ENCODE peak calls at places on chromosomes 6 and 20, in four cellular contexts. Y is K562, U is HL-60, D is GM12878. C is an unnamed sample.

GRCh38 chr20:50153153-50153499 is 397 bp downstream of the PEDS1 start:
- DNase-seq in Y (peak; percentile 48), U (no peak), D (no peak), C (no peak)

GRCh38 chr6:14810021-14810420 is 435.8 kb upstream of the JARID2 start:
- DNase-seq in Y (no peak), U (no peak), D (no peak), C (no peak)

GRCh38 chr6:9140181-9140580 is 704.8 kb upstream of the SLC35B3 start:
- DNase-seq in Y (no peak), U (no peak), D (no peak), C (no peak)

GRCh38 chr6:158797331-158798202 is 21.6 kb downstream of the EZR start:
- DNase-seq in Y (no peak), U (no peak), D (no peak), C (no peak)

GRCh38 chr20:22821826-22822225 is 213.3 kb upstream of the SSTR4 start:
- DNase-seq in Y (no peak), U (no peak), D (no peak), C (no peak)

GRCh38 chr20:887137-887536 is 29.0 kb downstream of the ANGPT4 start:
- DNase-seq in Y (no peak), U (no peak), D (no peak), C (no peak)

GRCh38 chr20:63498950-63499332 is at the start of gene EEF1A2:
- DNase-seq in Y (peak; percentile 84), U (no peak), D (no peak), C (no peak)

GRCh38 chr6:1865585-1865984 is 255.9 kb downstream of the FOXC1 start:
- DNase-seq in Y (no peak), U (no peak), D (no peak), C (no peak)

GRCh38 chr6:16332175-16332542 is 93.8 kb downstream of the GMPR start:
- DNase-seq in Y (peak; percentile 91), U (peak; percentile 49), D (peak; percentile 78), C (peak; percentile 59)

GRCh38 chr6:53033764-53034163 is 31.4 kb upstream of the FBXO9 start:
- DNase-seq in Y (no peak), U (no peak), D (no peak), C (no peak)

GRCh38 chr20:57658447-57659130 is 38.4 kb upstream of the ZBP1 start:
- DNase-seq in Y (no peak), U (no peak), D (no peak), C (peak; percentile 13)

GRCh38 chr6:39755231-39755630 is 30.0 kb upstream of the KIF6 start:
- DNase-seq in Y (no peak), U (no peak), D (no peak), C (no peak)

GRCh38 chr6:15555101-15556038 is 107.5 kb downstream of the DTNBP1 start:
- DNase-seq in Y (no peak), U (no peak), D (no peak), C (no peak)

GRCh38 chr6:43644940-43645612 is at the start of gene RSPH9:
- DNase-seq in Y (no peak), U (no peak), D (no peak), C (peak; percentile 65)

GRCh38 chr6:108737594-108738546 is 110.4 kb upstream of the ARMC2 start:
- DNase-seq in Y (peak; percentile 84), U (no peak), D (no peak), C (no peak)

GRCh38 chr6:138592698-138593097 is 93.4 kb upstream of the NHSL1 start:
- DNase-seq in Y (no peak), U (no peak), D (peak; percentile 55), C (no peak)

GRCh38 chr6:26121141-26122004 is 34.1 kb downstream of the HFE start:
- DNase-seq in Y (peak; percentile 24), U (no peak), D (no peak), C (no peak)
- TF ChIP-seq SPI1 in Y (no peak), U (no peak), D (no peak), C (no peak)

GRCh38 chr6:137112067-137112355 is 61.4 kb downstream of the IL22RA2 start:
- DNase-seq in Y (no peak), U (no peak), D (no peak), C (no peak)
- TF ChIP-seq SPI1 in Y (no peak), U (no peak), D (no peak), C (no peak)

DNA sequence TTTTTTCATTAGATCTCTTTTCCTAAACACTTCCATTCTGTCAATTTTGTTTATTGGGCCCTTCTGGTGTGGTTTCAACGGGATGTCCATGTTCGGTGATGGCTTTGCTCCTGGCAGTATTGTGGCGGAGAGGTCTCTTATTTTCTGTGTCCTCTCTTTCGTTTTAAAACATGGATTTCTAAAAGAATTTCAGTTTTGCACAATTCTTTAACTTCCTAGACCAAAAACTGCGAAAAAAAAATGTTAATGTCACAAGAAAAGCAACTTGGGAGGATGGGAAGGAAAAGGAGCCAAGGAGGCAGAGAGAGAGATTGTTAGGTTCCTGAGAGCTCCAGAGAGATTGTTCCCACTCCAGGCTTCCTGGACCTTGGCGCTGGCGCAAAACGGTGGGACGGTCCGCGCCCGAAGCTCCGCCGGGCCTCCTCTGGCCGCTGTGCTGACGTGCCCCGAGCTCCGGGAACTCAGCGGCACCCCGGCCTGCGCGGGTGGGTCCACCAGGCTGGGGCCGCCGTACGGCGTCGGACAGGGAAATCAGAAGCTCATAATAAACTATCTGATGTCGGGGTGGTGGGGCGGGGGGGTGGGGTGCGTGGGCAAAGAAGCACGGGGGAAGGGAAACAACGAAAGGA is 887 bp upstream of the OLIG3 start:
- DNase-seq in Y (no peak), U (no peak), D (no peak), C (no peak)
- TF ChIP-seq SPI1 in Y (no peak), U (no peak), D (no peak), C (no peak)

DNA sequence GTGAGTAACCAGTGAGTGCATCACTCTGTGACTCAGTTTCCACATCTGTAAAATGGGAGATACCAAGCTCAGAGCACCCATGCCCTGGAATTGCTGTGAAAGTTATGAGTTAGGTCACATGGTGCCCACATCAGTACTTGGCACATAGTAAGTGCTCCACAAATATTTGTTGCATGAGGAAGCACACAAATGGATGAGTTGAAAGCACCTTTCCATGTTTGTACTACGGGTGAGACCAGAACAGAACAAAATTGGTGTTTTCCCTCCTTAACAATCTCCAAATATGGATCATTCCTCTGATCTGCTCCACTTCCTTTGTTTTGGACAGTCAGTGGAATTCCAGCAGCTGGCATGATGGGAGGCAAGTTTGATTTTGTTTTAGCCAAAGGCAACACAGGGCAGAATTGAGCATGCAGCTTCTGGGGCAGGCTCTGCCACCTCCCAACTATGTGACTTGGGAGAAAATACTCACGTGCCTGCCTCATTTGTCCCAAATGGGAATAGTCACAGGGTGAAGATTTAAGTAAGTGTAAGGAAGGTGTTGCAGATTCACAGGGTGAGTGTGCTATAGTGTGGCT is 503.7 kb upstream of the SULF2 start:
- DNase-seq in Y (no peak), U (no peak), D (no peak), C (no peak)
- TF ChIP-seq SPI1 in Y (no peak), U (no peak), D (no peak), C (no peak)

GRCh38 chr6:110852769-110853168 is 21.8 kb upstream of the AMD1 start:
- DNase-seq in Y (no peak), U (peak; percentile 10), D (no peak), C (no peak)
- TF ChIP-seq SPI1 in Y (no peak), U (no peak), D (no peak), C (no peak)

C was measured in GM12891.